ENCODE peak calls at places on chromosomes 16 and 17, in five cellular contexts. K is gastrocnemius medialis, Y is stomach, U is body of pancreas, Z is heart left ventricle. R is an unnamed sample.

GRCh38 chr16:12079411-12079965 is 103.0 kb downstream of the SNX29 start:
- DNase-seq in K (no peak), U (no peak), Y (no peak), Z (no peak), R (no peak)

GRCh38 chr16:66265106-66265415 is 101.4 kb upstream of the CDH5 start:
- DNase-seq in Z (no peak), Y (no peak), K (no peak), U (no peak), R (no peak)

GRCh38 chr16:88303890-88304819 is 78.6 kb upstream of the ZNF469 start:
- DNase-seq in U (no peak), Z (peak; percentile 67), Y (no peak), K (no peak), R (peak; percentile 96)

GRCh38 chr17:80892019-80892855 is 99.4 kb upstream of the CHMP6 start:
- DNase-seq in K (peak; percentile 88), U (no peak), Z (peak; percentile 86), Y (no peak), R (peak; percentile 94)

GRCh38 chr17:40323731-40324650 is 15.0 kb downstream of the RARA start:
- DNase-seq in U (no peak), Y (no peak), K (peak; percentile 59), Z (peak; percentile 81), R (no peak)

GRCh38 chr17:9192010-9192409 is 170.7 kb downstream of the NTN1 start:
- DNase-seq in Y (no peak), U (no peak), Z (no peak), K (no peak), R (no peak)

GRCh38 chr16:68961778-68962402 is 118.6 kb downstream of the TANGO6 start:
- DNase-seq in U (no peak), Z (no peak), Y (no peak), K (no peak), R (no peak)

GRCh38 chr17:67365762-67366192 is 600 bp downstream of the PSMD12 start:
- DNase-seq in U (no peak), Y (no peak), Z (no peak), K (peak; percentile 60), R (no peak)

GRCh38 chr17:74271902-74272563 is 2.0 kb upstream of the DNAI2 start:
- DNase-seq in Y (no peak), U (no peak), Z (no peak), K (no peak), R (no peak)

GRCh38 chr17:58322581-58323419 is 5.8 kb downstream of the TSPOAP1 start:
- DNase-seq in Z (peak; percentile 55), U (no peak), Y (no peak), K (no peak), R (no peak)

GRCh38 chr16:21940570-21940969 is 12.6 kb upstream of the UQCRC2 start:
- DNase-seq in Z (no peak), U (no peak), Y (no peak), K (no peak), R (no peak)

GRCh38 chr16:60608971-60609370 is 1427.3 kb downstream of the CDH8 start:
- DNase-seq in Y (no peak), U (no peak), Z (no peak), K (no peak), R (no peak)

GRCh38 chr16:1300664-1301476 is 8.6 kb upstream of the UBE2I start:
- DNase-seq in K (peak; percentile 44), Y (peak; percentile 80), U (peak; percentile 81), Z (peak; percentile 88), R (no peak)

GRCh38 chr16:80324371-80324770 is 216.4 kb upstream of the DYNLRB2 start:
- DNase-seq in Z (no peak), U (no peak), K (no peak), Y (no peak), R (no peak)

GRCh38 chr17:72782985-72783701 is 309.3 kb downstream of the SLC39A11 start:
- DNase-seq in Z (no peak), U (no peak), K (no peak), Y (no peak), R (no peak)

GRCh38 chr16:12332553-12332952 is 356.0 kb downstream of the SNX29 start:
- DNase-seq in Y (no peak), U (no peak), Z (no peak), K (no peak), R (no peak)

GRCh38 chr17:63694974-63695773 is 4.8 kb downstream of the LIMD2 start:
- DNase-seq in Y (no peak), K (no peak), Z (no peak), U (no peak), R (no peak)

GRCh38 chr16:88505405-88506082 is 52.5 kb downstream of the ZFPM1 start:
- DNase-seq in U (peak; percentile 92), K (peak; percentile 25), Z (no peak), Y (peak; percentile 88), R (no peak)

GRCh38 chr17:19720631-19721426 is 4.4 kb upstream of the SLC47A2 start:
- DNase-seq in U (no peak), Z (peak; percentile 56), K (no peak), Y (peak; percentile 52), R (no peak)

GRCh38 chr17:13534946-13535345 is 66.8 kb downstream of the HS3ST3A1 start:
- DNase-seq in Z (no peak), U (no peak), K (no peak), Y (no peak), R (no peak)

GRCh38 chr16:24568392-24568791 is 29.0 kb downstream of the RBBP6 start:
- DNase-seq in Y (no peak), U (no peak), K (no peak), Z (no peak), R (no peak)

GRCh38 chr16:69476920-69477418 is 52.5 kb downstream of the CYB5B start:
- DNase-seq in K (no peak), Z (no peak), U (no peak), Y (no peak), R (peak; percentile 77)

GRCh38 chr17:77475012-77475976 is 334.5 kb downstream of the SEC14L1 start:
- DNase-seq in Z (no peak), Y (no peak), K (no peak), U (no peak), R (peak; percentile 79)

GRCh38 chr17:34645636-34646035 is 66.3 kb downstream of the TMEM132E start:
- DNase-seq in K (no peak), Z (no peak), Y (no peak), U (no peak), R (no peak)

DNA sequence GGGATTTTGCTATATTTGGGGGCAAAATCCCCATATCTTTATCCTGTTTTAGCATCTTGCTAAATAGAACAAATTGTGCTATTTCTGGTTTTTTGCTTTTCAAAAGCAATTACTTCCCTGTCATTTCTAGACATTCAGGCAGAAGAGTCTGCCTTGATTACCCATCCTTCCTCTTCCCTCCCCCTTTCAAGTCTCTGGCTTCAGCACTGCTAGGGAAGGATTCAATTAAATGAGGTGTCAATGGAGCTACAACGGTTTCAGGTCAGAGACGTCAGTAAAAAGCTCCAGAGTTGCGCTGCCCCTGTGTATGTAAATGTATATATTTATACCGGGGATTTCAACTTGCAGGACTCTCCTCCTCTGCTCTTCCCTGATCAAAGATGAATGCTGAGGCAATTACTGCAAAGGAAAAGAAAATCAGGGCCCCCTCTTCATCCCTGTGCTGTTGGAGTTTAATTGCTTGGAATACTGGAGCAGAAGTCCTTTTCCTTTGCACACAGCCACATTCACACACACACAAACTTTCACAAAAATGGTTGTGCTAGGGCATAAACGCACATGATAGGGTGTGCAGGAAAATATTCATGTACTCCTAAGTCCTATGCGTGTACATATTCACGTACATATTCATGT is 129.6 kb upstream of the PMFBP1 start:
- DNase-seq in K (no peak), Y (no peak), Z (no peak), U (no peak), R (no peak)
- H3K27me3 ChIP-seq in K (no peaks in the 10 kb centered on the region), Y (no peaks in the 10 kb centered on the region), Z (no peaks in the 10 kb centered on the region), U (no peaks in the 10 kb centered on the region), R (no peaks in the 10 kb centered on the region)

GRCh38 chr17:83084621-83085056 is 5.2 kb downstream of the METRNL start:
- DNase-seq in Y (peak; percentile 63), U (no peak), Z (no peak), K (no peak), R (no peak)
- H3K27ac ChIP-seq in Y (peak overlapping the region; percentile 86), U (no peak overlapping the region), Z (no peak overlapping the region), K (no peak overlapping the region), R (peak overlapping the region; percentile 98)

GRCh38 chr17:49511810-49512209 is 16.7 kb downstream of the NGFR start:
- DNase-seq in U (no peak), Z (no peak), K (no peak), Y (no peak), R (no peak)

GRCh38 chr17:49509588-49509917 is 14.5 kb downstream of the NGFR start:
- DNase-seq in U (no peak), K (no peak), Z (no peak), Y (no peak), R (no peak)

GRCh38 chr17:49508891-49509587 is 13.9 kb downstream of the NGFR start:
- DNase-seq in K (no peak), U (no peak), Y (no peak), Z (no peak), R (no peak)

GRCh38 chr17:49510059-49510719 is 15.1 kb downstream of the NGFR start:
- DNase-seq in K (no peak), U (no peak), Y (no peak), Z (peak; percentile 54), R (no peak)

DNA sequence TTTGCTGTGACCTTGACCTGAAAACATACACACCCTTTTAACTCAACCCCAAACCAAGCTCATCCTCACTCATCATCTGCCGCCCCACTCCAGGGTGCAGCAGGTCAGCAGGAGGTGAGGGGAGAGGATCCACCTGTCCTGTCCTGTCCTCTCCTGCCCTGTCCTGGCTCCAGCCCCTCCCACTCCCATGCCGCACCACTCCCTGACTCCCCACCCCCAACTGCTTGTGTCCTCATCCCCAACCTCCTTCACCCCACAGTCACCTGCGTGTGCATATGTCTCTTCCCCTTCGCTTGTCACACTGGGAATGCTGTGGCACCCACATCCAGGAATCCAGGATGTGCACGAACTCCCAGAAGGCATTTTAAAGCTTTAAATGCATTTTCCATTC is 15.6 kb downstream of the NGFR start:
- DNase-seq in K (no peak), U (no peak), Z (no peak), Y (no peak), R (no peak)
- H3K27me3 ChIP-seq in K (no peaks in the 10 kb centered on the region), U (no peaks in the 10 kb centered on the region), Z (peaks cover 25% of the 10 kb centered on the region), Y (no peaks in the 10 kb centered on the region), R (peaks cover 48% of the 10 kb centered on the region)

GRCh38 chr17:41538565-41538991 is 10.5 kb upstream of the KRT19 start:
- DNase-seq in K (no peak), Y (no peak), Z (peak; percentile 7), U (no peak), R (no peak)

GRCh38 chr17:41537614-41537954 is 9.5 kb upstream of the KRT19 start:
- DNase-seq in K (no peak), U (no peak), Y (no peak), Z (peak; percentile 40), R (no peak)

GRCh38 chr17:41537990-41538389 is 9.9 kb upstream of the KRT19 start:
- DNase-seq in Y (no peak), U (no peak), Z (peak; percentile 28), K (no peak), R (no peak)

GRCh38 chr17:41535764-41536481 is 7.8 kb upstream of the KRT19 start:
- DNase-seq in Z (peak; percentile 55), K (no peak), Y (no peak), U (no peak), R (no peak)

GRCh38 chr17:41536741-41537613 is 8.9 kb upstream of the KRT19 start:
- DNase-seq in U (no peak), Z (peak; percentile 34), K (no peak), Y (no peak), R (no peak)
- H3K27ac ChIP-seq in U (no peak overlapping the region), Z (no peak overlapping the region), K (no peak overlapping the region), Y (no peak overlapping the region), R (no peak overlapping the region)

R was measured in AG04450.